ENCODE peak calls at places on chromosomes 5 and 9, in seven cellular contexts. L, B, F, M, E, H and W are unnamed samples.

GRCh38 chr5:146188358-146188757 is 5.9 kb upstream of the LARS1 start:
- DNase-seq in E (no peak), F (no peak), H (no peak), L (no peak), M (no peak), B (no peak), W (no peak)

GRCh38 chr5:80820685-80821084 is 139.5 kb upstream of the RASGRF2 start:
- DNase-seq in M (no peak), B (no peak), H (no peak), L (no peak), F (no peak), E (no peak), W (no peak)

GRCh38 chr5:149274964-149275363 is 3.3 kb downstream of the AFAP1L1 start:
- DNase-seq in L (no peak), M (no peak), E (no peak), F (no peak), B (no peak), H (no peak), W (no peak)

GRCh38 chr9:136587145-136587943 is 41.5 kb upstream of the NOTCH1 start:
- DNase-seq in H (peak; percentile 65), F (peak; percentile 92), E (no peak), L (no peak), M (no peak), B (peak; percentile 91), W (peak; percentile 80)

GRCh38 chr9:100058699-100059579 is 39.9 kb downstream of the ERP44 start:
- DNase-seq in M (no peak), H (no peak), B (no peak), E (no peak), L (no peak), F (no peak), W (no peak)

GRCh38 chr5:57822651-57823050 is 340.0 kb upstream of the ACTBL2 start:
- DNase-seq in L (no peak), F (no peak), M (no peak), H (no peak), E (no peak), B (no peak), W (no peak)

GRCh38 chr5:164553851-164554250 is 1048.4 kb downstream of the MAT2B start:
- DNase-seq in B (no peak), F (no peak), E (no peak), H (no peak), L (no peak), M (no peak), W (no peak)

GRCh38 chr5:139402561-139403158 is 1.2 kb downstream of the SPATA24 start:
- DNase-seq in L (no peak), B (no peak), M (no peak), F (peak; percentile 88), E (no peak), H (peak; percentile 42), W (peak; percentile 62)

GRCh38 chr5:139951296-139951924 is 91.7 kb downstream of the NRG2 start:
- DNase-seq in E (no peak), M (no peak), L (no peak), F (no peak), H (no peak), B (no peak), W (no peak)

GRCh38 chr9:128947423-128948310 is at the start of the genes DOLK and NUP188:
- DNase-seq in F (peak; percentile 99), M (peak; percentile 97), L (peak; percentile 91), B (peak; percentile 97), H (peak; percentile 98), E (peak; percentile 100), W (peak; percentile 96)

GRCh38 chr9:114409842-114410241 is 22.1 kb upstream of the AKNA start:
- DNase-seq in F (no peak), L (no peak), M (no peak), H (no peak), E (no peak), B (no peak), W (no peak)

GRCh38 chr9:77440057-77440456 is 208.1 kb downstream of the GNA14 start:
- DNase-seq in F (peak; percentile 87), L (no peak), E (no peak), B (no peak), H (no peak), M (peak; percentile 76), W (peak; percentile 99)

GRCh38 chr5:117690603-117691002 is 1116.0 kb upstream of the SEMA6A start:
- DNase-seq in F (no peak), E (no peak), L (no peak), B (no peak), M (no peak), H (no peak), W (no peak)

GRCh38 chr5:136203303-136203922 is 10.5 kb upstream of the SMIM32 start:
- DNase-seq in M (no peak), L (no peak), E (no peak), H (no peak), B (no peak), F (peak; percentile 45), W (no peak)

GRCh38 chr9:6645153-6646027 is at the start of gene GLDC:
- DNase-seq in E (no peak), F (peak; percentile 96), B (peak; percentile 27), H (peak; percentile 62), L (peak; percentile 79), M (peak; percentile 60), W (peak; percentile 55)

GRCh38 chr5:116456036-116456435 is 118.6 kb downstream of the SEMA6A start:
- DNase-seq in F (no peak), B (no peak), E (no peak), H (no peak), L (no peak), M (no peak), W (no peak)

GRCh38 chr5:37717613-37718431 is 122.0 kb downstream of the GDNF start:
- DNase-seq in H (peak; percentile 80), B (no peak), F (no peak), L (peak; percentile 83), M (peak; percentile 68), E (no peak), W (peak; percentile 93)

GRCh38 chr5:119820608-119821007 is 191.2 kb downstream of the FAM170A start:
- DNase-seq in L (no peak), M (no peak), H (no peak), E (no peak), B (no peak), F (no peak), W (no peak)

GRCh38 chr9:14158911-14159310 is 155.0 kb downstream of the NFIB start:
- DNase-seq in E (no peak), L (no peak), M (no peak), B (no peak), H (no peak), F (no peak), W (no peak)

GRCh38 chr5:113217619-113218184 is 217.1 kb downstream of the TSSK1B start:
- DNase-seq in H (no peak), F (peak; percentile 46), E (no peak), M (no peak), B (no peak), L (no peak), W (no peak)
- H3K4me3 ChIP-seq in H (no peak overlapping the region), F (no peak overlapping the region), E (no peak overlapping the region), M (no peak overlapping the region), B (peak overlapping the region; percentile 52), L (no peak overlapping the region), W (no peak overlapping the region)

GRCh38 chr5:14226992-14227391 is 83.8 kb downstream of the TRIO start:
- DNase-seq in B (no peak), E (no peak), H (no peak), M (peak; percentile 42), L (no peak), F (no peak), W (no peak)
- H3K4me1 ChIP-seq in B (peaks cover 76% of the 10 kb centered on the region), E (no peaks in the 10 kb centered on the region), H (peaks cover 7% of the 10 kb centered on the region), M (no peaks in the 10 kb centered on the region), L (peaks cover 21% of the 10 kb centered on the region), F (no peaks in the 10 kb centered on the region), W (peaks cover 17% of the 10 kb centered on the region)

GRCh38 chr9:36040271-36040925 is 3.7 kb downstream of the RECK start:
- DNase-seq in H (no peak), L (no peak), E (no peak), B (no peak), F (no peak), M (no peak), W (no peak)

GRCh38 chr9:36039696-36040095 is 3.0 kb downstream of the RECK start:
- DNase-seq in F (no peak), M (no peak), L (no peak), B (no peak), H (no peak), E (no peak), W (no peak)

GRCh38 chr9:36036780-36037579 is at the start of gene RECK:
- DNase-seq in L (peak; percentile 87), M (peak; percentile 79), F (peak; percentile 97), B (peak; percentile 91), H (peak; percentile 88), E (peak; percentile 78), W (peak; percentile 89)

GRCh38 chr9:36037580-36038169 is 962 bp downstream of the RECK start:
- DNase-seq in M (no peak), L (no peak), H (no peak), E (no peak), B (no peak), F (no peak), W (peak; percentile 40)

GRCh38 chr9:36039121-36039520 is 2.4 kb downstream of the RECK start:
- DNase-seq in L (no peak), B (no peak), H (no peak), M (no peak), E (no peak), F (no peak), W (no peak)
- H3K4me3 ChIP-seq in L (no peak overlapping the region), B (no peak overlapping the region), H (no peak overlapping the region), M (no peak overlapping the region), E (no peak overlapping the region), F (peak overlapping the region; percentile 92), W (no peak overlapping the region)

GRCh38 chr9:134131471-134132207 is 4.2 kb upstream of the WDR5 start:
- DNase-seq in H (no peak), L (no peak), F (peak; percentile 59), E (no peak), B (no peak), M (no peak), W (no peak)
- H3K4me1 ChIP-seq in H (no peaks in the 10 kb centered on the region), L (peaks cover 8% of the 10 kb centered on the region), F (peaks cover 13% of the 10 kb centered on the region), E (peaks cover 10% of the 10 kb centered on the region), B (peaks cover 34% of the 10 kb centered on the region), M (peaks cover 6% of the 10 kb centered on the region), W (peaks cover 8% of the 10 kb centered on the region)